ENCODE peak calls at places on chromosome 20, in four cellular contexts. Q is right lobe of liver; N is MM.1S; F is naive thymus-derived CD4-positive, alpha-beta T cell. D is an unnamed sample.

GRCh38 chr20:21432911-21433310 is 35.6 kb upstream of the NKX2-4 start:
- DNase-seq in Q (no peak), N (no peak), F (no peak), D (no peak)

GRCh38 chr20:31602779-31603441 is 2.2 kb upstream of the ID1 start:
- DNase-seq in Q (no peak), N (peak), F (no peak), D (peak)

GRCh38 chr20:37323985-37324384 is 22.0 kb upstream of the SRC start:
- DNase-seq in Q (no peak), N (no peak), F (no peak), D (no peak)

GRCh38 chr20:33127422-33128097 is 40.4 kb upstream of the BPIFA2 start:
- DNase-seq in Q (no peak), N (no peak), F (no peak), D (no peak)

GRCh38 chr20:22446613-22447447 is 137.5 kb downstream of the FOXA2 start:
- DNase-seq in Q (no peak), N (no peak), F (no peak), D (no peak)

GRCh38 chr20:50191566-50192363 is 1.1 kb downstream of the CEBPB start:
- DNase-seq in Q (peak), N (peak), F (peak), D (peak)

GRCh38 chr20:1328680-1329330 is at the start of gene SDCBP2:
- DNase-seq in Q (no peak), N (no peak), F (no peak), D (no peak)

GRCh38 chr20:20821496-20822260 is 109.2 kb upstream of the RALGAPA2 start:
- DNase-seq in Q (no peak), N (no peak), F (no peak), D (no peak)

GRCh38 chr20:33944914-33945313 is 48.8 kb upstream of the RALY start:
- DNase-seq in Q (no peak), N (no peak), F (no peak), D (no peak)

GRCh38 chr20:44334709-44335108 is 2.1 kb upstream of the R3HDML start:
- DNase-seq in Q (no peak), N (no peak), F (no peak), D (no peak)

GRCh38 chr20:25508083-25508770 is 77.1 kb downstream of the NINL start:
- DNase-seq in Q (peak), N (no peak), F (no peak), D (no peak)

GRCh38 chr20:53263554-53264438 is 291.6 kb downstream of the TSHZ2 start:
- DNase-seq in Q (no peak), N (no peak), F (no peak), D (no peak)

GRCh38 chr20:34642009-34642408 is 34.9 kb downstream of the PIGU start:
- DNase-seq in Q (no peak), N (no peak), F (no peak), D (no peak)

GRCh38 chr20:4038047-4038459 is 22.7 kb upstream of the RNF24 start:
- DNase-seq in Q (peak), N (peak), F (peak), D (peak)

GRCh38 chr20:19628570-19629134 is 129.4 kb upstream of the RIN2 start:
- DNase-seq in Q (no peak), N (peak), F (peak), D (peak)

GRCh38 chr20:47781631-47782030 is 3.6 kb downstream of the SULF2 start:
- DNase-seq in Q (no peak), N (no peak), F (no peak), D (no peak)

GRCh38 chr20:38590682-38591483 is 9.9 kb downstream of the ADIG start:
- DNase-seq in Q (no peak), N (no peak), F (no peak), D (no peak)

GRCh38 chr20:53163486-53163885 is 191.3 kb downstream of the TSHZ2 start:
- DNase-seq in Q (no peak), N (no peak), F (no peak), D (no peak)

GRCh38 chr20:47540443-47541354 is 39.0 kb downstream of the NCOA3 start:
- DNase-seq in Q (no peak), N (no peak), F (no peak), D (no peak)

GRCh38 chr20:6044102-6044501 is 9.8 kb downstream of the LRRN4 start:
- DNase-seq in Q (no peak), N (no peak), F (no peak), D (no peak)

GRCh38 chr20:12997128-12997655 is 11.6 kb upstream of the SPTLC3 start:
- DNase-seq in Q (no peak), N (no peak), F (no peak), D (no peak)

GRCh38 chr20:47922280-47922675 is 137.0 kb upstream of the SULF2 start:
- DNase-seq in Q (no peak), N (no peak), F (no peak), D (no peak)

GRCh38 chr20:61253640-61254511 is 1.8 kb downstream of the CDH4 start:
- DNase-seq in Q (no peak), N (no peak), F (no peak), D (no peak)

GRCh38 chr20:61253264-61253639 is 1.2 kb downstream of the CDH4 start:
- DNase-seq in Q (no peak), N (no peak), F (no peak), D (no peak)

GRCh38 chr20:61251529-61252393 is at the start of gene CDH4:
- DNase-seq in Q (no peak), N (no peak), F (no peak), D (no peak)

GRCh38 chr20:61254881-61255589 is 3.0 kb downstream of the CDH4 start:
- DNase-seq in Q (no peak), N (no peak), F (no peak), D (no peak)

GRCh38 chr20:61252601-61253263 is 671 bp downstream of the CDH4 start:
- DNase-seq in Q (no peak), N (no peak), F (no peak), D (no peak)
- H3K4me3 ChIP-seq in Q (no peak), N (no peak), F (no peak), D (no peak)

GRCh38 chr20:59598625-59599310 is 5.6 kb upstream of the PHACTR3 start:
- DNase-seq in Q (peak), N (peak), F (no peak), D (peak)
- H3K27ac ChIP-seq in Q (no peak), N (no peak), F (no peak), D (no peak)

GRCh38 chr20:40815156-40816038 is 126.4 kb upstream of the MAFB start:
- DNase-seq in Q (no peak), N (no peak), F (no peak), D (no peak)

GRCh38 chr20:40813213-40813510 is 124.1 kb upstream of the MAFB start:
- DNase-seq in Q (no peak), N (no peak), F (no peak), D (no peak)

GRCh38 chr20:40816039-40816352 is 127.0 kb upstream of the MAFB start:
- DNase-seq in Q (no peak), N (no peak), F (no peak), D (no peak)

GRCh38 chr20:40813708-40814327 is 124.8 kb upstream of the MAFB start:
- DNase-seq in Q (no peak), N (no peak), F (no peak), D (no peak)

GRCh38 chr20:40814328-40814960 is 125.4 kb upstream of the MAFB start:
- DNase-seq in Q (no peak), N (no peak), F (no peak), D (no peak)
- H3K4me3 ChIP-seq in Q (no peak), N (no peak), F (no peak), D (no peak)

GRCh38 chr20:35661908-35662307 is 2.8 kb downstream of the CPNE1 start:
- DNase-seq in Q (no peak), N (no peak), F (no peak), D (no peak)

GRCh38 chr20:35657271-35657670 is 7.4 kb downstream of the CPNE1 start:
- DNase-seq in Q (no peak), N (no peak), F (no peak), D (peak)

GRCh38 chr20:35662541-35662940 is 2.2 kb downstream of the CPNE1 start:
- DNase-seq in Q (no peak), N (no peak), F (no peak), D (no peak)

GRCh38 chr20:35661013-35661412 is 3.7 kb downstream of the CPNE1 start:
- DNase-seq in Q (no peak), N (peak), F (no peak), D (no peak)

GRCh38 chr20:35660122-35660937 is 4.4 kb downstream of the CPNE1 start:
- DNase-seq in Q (no peak), N (no peak), F (no peak), D (no peak)
- H3K27ac ChIP-seq in Q (no peak), N (no peak), F (peak), D (peak)

DNA sequence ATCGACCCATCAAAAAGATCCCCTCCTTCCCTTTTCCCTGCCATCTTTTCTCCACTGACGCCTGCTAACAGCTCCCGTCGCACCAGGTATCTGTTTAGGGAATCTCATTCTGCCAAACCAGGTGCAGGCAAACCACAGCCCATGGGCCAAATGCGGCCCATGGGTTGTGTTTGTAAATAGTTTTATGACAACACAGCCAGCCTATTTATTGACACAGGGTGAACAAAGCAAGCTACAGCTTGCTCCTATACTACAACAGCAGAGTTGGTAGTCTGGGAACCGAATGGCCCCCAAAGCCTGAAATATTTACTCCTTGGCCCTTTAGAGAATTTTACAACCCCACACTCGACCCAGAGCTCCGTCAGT is 16.4 kb downstream of the NFATC2 start:
- DNase-seq in Q (no peak), N (no peak), F (no peak), D (no peak)
- H3K4me3 ChIP-seq in Q (no peak), N (no peak), F (peak), D (peak)

DNA sequence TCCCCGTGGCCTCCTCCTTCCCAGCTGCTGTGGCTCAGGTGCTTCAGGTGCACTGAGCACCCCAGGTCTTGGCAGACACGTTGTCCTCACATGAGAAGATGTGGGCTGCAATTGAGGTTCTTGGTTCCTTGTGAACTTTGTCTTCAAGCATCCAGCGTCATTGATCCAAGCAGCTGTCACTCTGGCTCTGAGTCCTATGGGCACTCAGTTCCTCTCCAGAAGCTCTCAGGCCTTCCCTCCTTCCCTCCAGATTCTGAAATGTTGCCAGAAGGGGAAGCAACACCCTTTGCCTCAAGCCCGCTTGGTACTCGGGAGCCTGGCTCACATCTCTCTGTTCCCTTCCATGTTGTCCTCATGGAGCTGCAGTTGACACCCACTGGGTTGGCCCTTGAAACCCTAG is 8.4 kb upstream of the MRGBP start:
- DNase-seq in Q (no peak), N (no peak), F (no peak), D (no peak)
- H3K27ac ChIP-seq in Q (no peak), N (no peak), F (no peak), D (no peak)

GRCh38 chr20:63979221-63979548 is 257 bp downstream of the SAMD10 start:
- DNase-seq in Q (no peak), N (no peak), F (no peak), D (no peak)

GRCh38 chr20:63978319-63979220 is 872 bp downstream of the SAMD10 start:
- DNase-seq in Q (peak), N (peak), F (no peak), D (peak)

GRCh38 chr20:63979549-63980316 is at the start of gene SAMD10:
- DNase-seq in Q (no peak), N (peak), F (peak), D (peak)

GRCh38 chr20:63976980-63977391 is 2.5 kb downstream of the SAMD10 start:
- DNase-seq in Q (peak), N (no peak), F (no peak), D (no peak)

DNA sequence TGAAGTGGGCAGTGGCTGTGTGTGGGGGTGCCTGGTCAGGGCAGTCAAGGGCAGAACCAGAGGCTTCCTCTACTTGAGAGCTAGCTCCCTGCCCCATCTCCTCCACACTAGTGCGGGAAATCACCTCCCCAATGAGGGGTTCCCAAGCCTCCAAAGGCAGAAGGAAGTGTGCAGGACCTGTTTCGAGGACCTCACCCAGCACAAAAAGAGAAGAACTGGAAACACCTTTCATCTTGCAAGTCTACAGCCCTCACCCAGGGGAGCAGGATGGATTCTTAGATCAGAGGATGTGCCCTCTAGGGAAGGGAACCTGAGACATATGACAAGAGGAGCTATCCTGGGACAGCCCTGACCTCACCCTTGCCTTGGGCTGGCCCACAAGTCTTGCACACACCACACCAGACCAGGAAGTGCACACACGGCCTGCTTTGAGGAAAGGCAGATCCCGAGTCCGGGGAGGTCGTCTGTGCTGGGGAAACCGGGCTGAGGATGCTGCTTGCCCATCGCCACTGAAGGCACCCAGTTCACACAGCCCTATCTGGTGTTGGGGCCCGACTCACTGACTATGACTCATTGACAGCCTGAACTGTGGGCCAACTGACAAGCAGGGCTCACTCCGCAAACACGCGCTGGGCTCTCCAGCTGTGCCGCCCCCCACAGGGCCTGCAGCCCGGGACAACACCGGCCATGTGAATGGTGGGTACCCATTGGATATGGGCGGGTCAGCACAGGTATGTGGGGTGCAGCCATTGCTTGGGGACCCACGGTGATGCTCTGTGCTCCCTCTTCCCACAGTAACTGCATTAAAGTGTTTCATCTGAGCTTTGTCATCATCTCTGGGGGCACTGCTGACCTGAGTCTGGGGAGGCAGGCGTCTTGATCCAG is 1.8 kb downstream of the SAMD10 start:
- DNase-seq in Q (peak), N (no peak), F (no peak), D (peak)
- H3K4me3 ChIP-seq in Q (no peak), N (peak), F (peak), D (peak)

D was measured in CD4-positive, CD25-positive, alpha-beta regulatory T cell.